ENCODE peak calls at places on chromosomes 4 and X, in nine cellular contexts. N is stimulated activated CD8-positive, alpha-beta memory T cell treated with anti-CD3 and anti-CD28 coated beads, Interleukin-7, amount 100 ng/mL, for 1 hour; G is fibroblast of lung; E is Peyer's patch; V is KBM-7; J is NCI-H774; U is activated naive CD4-positive, alpha-beta T cell treated with anti-CD3 and anti-CD28 coated beads, Interleukin-2, amount 50 U/mL, for 16 hours; A is anterior cingulate cortex; Y is HEK293T. K is an unnamed sample.

GRCh38 chrX:30713061-30713525 is 59.9 kb downstream of the GK start:
- DNase-seq in N (peak), G (peak), E (no peak), V (peak), J (no peak), U (peak), A (no peak), Y (peak), K (peak)

GRCh38 chrX:104668550-104668949 is 102.6 kb downstream of the IL1RAPL2 start:
- DNase-seq in N (no peak), G (peak), E (no peak), V (peak), J (no peak), U (no peak), A (no peak), Y (peak), K (no peak)

GRCh38 chrX:86013792-86014191 is 33.6 kb downstream of the CHM start:
- DNase-seq in N (no peak), G (no peak), E (no peak), V (no peak), J (no peak), U (no peak), A (no peak), Y (no peak), K (no peak)

GRCh38 chr4:107876096-107876495 is 51.4 kb downstream of the SGMS2 start:
- DNase-seq in N (no peak), G (no peak), E (no peak), V (no peak), J (no peak), U (no peak), A (no peak), Y (no peak), K (no peak)

GRCh38 chr4:13988347-13989265 is 361.1 kb upstream of the BOD1L1 start:
- DNase-seq in N (no peak), G (peak), E (no peak), V (no peak), J (no peak), U (no peak), A (peak), Y (no peak), K (no peak)

GRCh38 chrX:15143050-15143824 is 126.6 kb downstream of the ASB9 start:
- DNase-seq in N (peak), G (peak), E (peak), V (peak), J (peak), U (peak), A (no peak), Y (peak), K (peak)

GRCh38 chr4:21327976-21328700 is 620.4 kb downstream of the KCNIP4 start:
- DNase-seq in N (no peak), G (no peak), E (no peak), V (no peak), J (no peak), U (no peak), A (no peak), Y (no peak), K (no peak)

GRCh38 chrX:16212436-16212835 is 45.2 kb downstream of the MAGEB17 start:
- DNase-seq in N (no peak), G (no peak), E (no peak), V (peak), J (no peak), U (no peak), A (no peak), Y (no peak), K (peak)

GRCh38 chrX:120457766-120458180 is 11.3 kb downstream of the LAMP2 start:
- DNase-seq in N (no peak), G (peak), E (no peak), V (peak), J (no peak), U (no peak), A (no peak), Y (no peak), K (no peak)

GRCh38 chr4:17577660-17578481 is 873 bp downstream of the LAP3 start:
- DNase-seq in N (peak), G (peak), E (no peak), V (peak), J (no peak), U (peak), A (no peak), Y (peak), K (peak)

GRCh38 chr4:113665036-113665435 is 96.5 kb downstream of the CAMK2D start:
- DNase-seq in N (no peak), G (no peak), E (no peak), V (no peak), J (no peak), U (no peak), A (no peak), Y (no peak), K (no peak)

GRCh38 chr4:152211936-152212675 is 323.8 kb downstream of the FBXW7 start:
- DNase-seq in N (no peak), G (no peak), E (no peak), V (no peak), J (no peak), U (no peak), A (no peak), Y (no peak), K (no peak)

GRCh38 chrX:78514852-78515251 is 144.3 kb downstream of the RTL3 start:
- DNase-seq in N (no peak), G (peak), E (no peak), V (peak), J (peak), U (peak), A (no peak), Y (no peak), K (no peak)

GRCh38 chr4:24598025-24598424 is 13.7 kb upstream of the DHX15 start:
- DNase-seq in N (no peak), G (no peak), E (peak), V (no peak), J (no peak), U (no peak), A (no peak), Y (no peak), K (peak)

GRCh38 chrX:13109811-13110210 is 65.4 kb upstream of the FAM9C start:
- DNase-seq in N (no peak), G (peak), E (no peak), V (no peak), J (no peak), U (no peak), A (no peak), Y (no peak), K (no peak)

GRCh38 chrX:52262195-52262546 is 77.5 kb downstream of the MAGED4 start:
- DNase-seq in N (no peak), G (no peak), E (no peak), V (no peak), J (no peak), U (no peak), A (no peak), Y (no peak), K (no peak)

GRCh38 chr4:153166971-153167501 is 37.2 kb upstream of the TRIM2 start:
- DNase-seq in N (no peak), G (peak), E (no peak), V (no peak), J (no peak), U (no peak), A (no peak), Y (no peak), K (no peak)

GRCh38 chr4:5133933-5134594 is 82.8 kb downstream of the STK32B start:
- DNase-seq in N (no peak), G (no peak), E (no peak), V (no peak), J (no peak), U (no peak), A (no peak), Y (no peak), K (no peak)

GRCh38 chr4:7542781-7543180 is 108.1 kb upstream of the PSAPL1 start:
- DNase-seq in N (no peak), G (no peak), E (no peak), V (no peak), J (no peak), U (no peak), A (no peak), Y (no peak), K (no peak)

GRCh38 chr4:113162089-113162488 is 112.6 kb downstream of the ANK2 start:
- DNase-seq in N (no peak), G (no peak), E (no peak), V (no peak), J (no peak), U (no peak), A (no peak), Y (no peak), K (no peak)